ENCODE peak calls at places on chromosome 21, in seven cellular contexts. S is fibroblast of lung, A is brain pericyte, B is ELR, P is Right ventricle myocardium superior, V is LoVo, L is AG04449. W is an unnamed sample.

GRCh38 chr21:33109574-33110339 is 39.8 kb downstream of the OLIG1 start:
- DNase-seq in P (no peak), V (no peak), S (no peak), B (no peak), L (no peak), A (no peak), W (no peak)

GRCh38 chr21:29092102-29092959 is 18.9 kb upstream of the CCT8 start:
- DNase-seq in S (peak; percentile 65), A (no peak), L (no peak), P (no peak), B (peak; percentile 58), V (no peak), W (peak; percentile 77)

GRCh38 chr21:38645282-38645681 is 147.0 kb upstream of the ERG start:
- DNase-seq in V (no peak), S (peak; percentile 45), A (no peak), B (peak; percentile 89), P (no peak), L (peak; percentile 64), W (peak; percentile 95)

GRCh38 chr21:15031790-15032357 is 32.9 kb downstream of the NRIP1 start:
- DNase-seq in P (no peak), V (no peak), A (no peak), B (peak; percentile 73), S (no peak), L (no peak), W (peak; percentile 65)

GRCh38 chr21:34644815-34645214 is 24.0 kb upstream of the CLIC6 start:
- DNase-seq in L (no peak), P (no peak), S (no peak), A (no peak), V (peak; percentile 16), B (no peak), W (no peak)

GRCh38 chr21:42731264-42732032 is 78.0 kb downstream of the PDE9A start:
- DNase-seq in A (no peak), L (no peak), B (no peak), S (no peak), V (peak; percentile 95), P (no peak), W (no peak)

GRCh38 chr21:41141031-41141457 is 26.9 kb upstream of the BACE2 start:
- DNase-seq in B (peak; percentile 2), S (no peak), L (peak; percentile 26), V (no peak), A (no peak), P (no peak), W (no peak)

GRCh38 chr21:46350571-46350970 is 26.6 kb downstream of the PCNT start:
- DNase-seq in V (no peak), S (no peak), L (no peak), A (no peak), B (no peak), P (no peak), W (no peak)

GRCh38 chr21:35743571-35743970 is 316.8 kb downstream of the SETD4 start:
- DNase-seq in A (no peak), L (no peak), B (peak; percentile 51), V (no peak), S (peak; percentile 21), P (no peak), W (peak; percentile 67)

GRCh38 chr21:42111470-42111743 is 40.3 kb downstream of the UMODL1 start:
- DNase-seq in P (no peak), L (no peak), A (no peak), B (no peak), S (no peak), V (no peak), W (no peak)

GRCh38 chr21:22892041-22892440 is 1893.8 kb downstream of the NCAM2 start:
- DNase-seq in V (no peak), L (no peak), S (no peak), B (peak; percentile 14), A (no peak), P (no peak), W (no peak)

GRCh38 chr21:23952269-23952668 is 1655.0 kb downstream of the MRPL39 start:
- DNase-seq in L (no peak), B (no peak), P (no peak), S (no peak), A (no peak), V (no peak), W (no peak)

GRCh38 chr21:46559291-46559983 is 45.4 kb downstream of the S100B start:
- DNase-seq in V (no peak), B (no peak), A (no peak), P (no peak), S (no peak), L (no peak), W (no peak)

GRCh38 chr21:42289926-42290325 is 25.3 kb downstream of the TFF3 start:
- DNase-seq in A (no peak), L (no peak), P (peak; percentile 60), V (no peak), B (no peak), S (no peak), W (no peak)

GRCh38 chr21:34202553-34203332 is 129.4 kb downstream of the MRPS6 start:
- DNase-seq in L (no peak), B (no peak), V (no peak), P (peak; percentile 64), S (peak; percentile 25), A (no peak), W (no peak)

GRCh38 chr21:45482899-45483821 is 59.1 kb downstream of the SLC19A1 start:
- DNase-seq in V (no peak), B (no peak), S (no peak), A (no peak), L (no peak), P (no peak), W (no peak)

GRCh38 chr21:34133802-34134201 is 60.4 kb downstream of the MRPS6 start:
- DNase-seq in B (peak; percentile 22), P (no peak), S (no peak), A (no peak), L (no peak), V (no peak), W (no peak)

GRCh38 chr21:43295016-43295958 is 126.5 kb downstream of the CRYAA start:
- DNase-seq in S (no peak), L (no peak), V (no peak), P (peak; percentile 33), B (no peak), A (no peak), W (no peak)

GRCh38 chr21:33388188-33388587 is 15.0 kb upstream of the IFNGR2 start:
- DNase-seq in A (no peak), S (no peak), V (no peak), P (no peak), L (no peak), B (no peak), W (no peak)

GRCh38 chr21:33063907-33064622 is 5.9 kb upstream of the OLIG1 start:
- DNase-seq in V (no peak), A (no peak), P (no peak), S (no peak), L (no peak), B (no peak), W (no peak)

GRCh38 chr21:41219498-41220207 is 51.7 kb downstream of the BACE2 start:
- DNase-seq in L (no peak), V (no peak), B (no peak), A (no peak), S (no peak), P (no peak), W (no peak)

GRCh38 chr21:33541105-33541711 is 709 bp downstream of the GART start:
- DNase-seq in A (no peak), S (peak; percentile 51), B (peak; percentile 45), V (peak; percentile 28), P (no peak), L (no peak), W (peak; percentile 47)

GRCh38 chr21:44751799-44752636 is 40.6 kb upstream of the TSPEAR start:
- DNase-seq in P (no peak), V (no peak), B (no peak), S (no peak), A (no peak), L (no peak), W (no peak)

GRCh38 chr21:45006536-45007079 is 66.8 kb downstream of the SLX9 start:
- DNase-seq in L (no peak), P (no peak), V (no peak), A (no peak), B (no peak), S (no peak), W (no peak)

GRCh38 chr21:17688912-17689874 is 76.5 kb upstream of the BTG3 start:
- DNase-seq in L (no peak), P (peak; percentile 49), V (peak; percentile 78), B (peak; percentile 13), S (no peak), A (no peak), W (no peak)

GRCh38 chr21:36909423-36909822 is 57.0 kb downstream of the HLCS start:
- DNase-seq in S (peak; percentile 12), L (no peak), P (no peak), A (no peak), V (no peak), B (peak; percentile 9), W (no peak)

GRCh38 chr21:45041351-45041805 is 33.0 kb upstream of the ADARB1 start:
- DNase-seq in L (peak; percentile 54), S (peak; percentile 88), P (peak; percentile 84), A (peak; percentile 86), B (no peak), V (no peak), W (peak; percentile 78)

GRCh38 chr21:41222247-41223068 is 54.5 kb downstream of the BACE2 start:
- DNase-seq in B (no peak), V (no peak), L (no peak), P (no peak), A (no peak), S (no peak), W (no peak)

GRCh38 chr21:38315155-38315554 is 58.4 kb downstream of the KCNJ15 start:
- DNase-seq in P (no peak), A (peak; percentile 90), B (no peak), V (no peak), S (no peak), L (no peak), W (no peak)

GRCh38 chr21:41235214-41235613 is 67.3 kb downstream of the BACE2 start:
- DNase-seq in V (no peak), B (no peak), L (no peak), A (no peak), S (no peak), P (no peak), W (no peak)

GRCh38 chr21:36113647-36114428 is 21.0 kb upstream of the CBR3 start:
- DNase-seq in S (no peak), L (no peak), P (no peak), A (no peak), V (peak; percentile 86), B (no peak), W (no peak)

GRCh38 chr21:16258834-16259611 is 529.2 kb downstream of the USP25 start:
- DNase-seq in A (no peak), P (no peak), V (no peak), L (no peak), B (no peak), S (no peak), W (no peak)